ENCODE peak calls at places on chromosomes 5 and 9, in eight cellular contexts. Z is K562, M is ovary, G is right lobe of liver, N is A549, V is uterus, T is stomach, K is body of pancreas. W is an unnamed sample.

GRCh38 chr5:144315994-144316634 is 145.4 kb downstream of the KCTD16 start:
- DNase-seq in M (no peak), G (peak), T (no peak), Z (no peak), K (peak), V (no peak), N (no peak), W (no peak)

GRCh38 chr9:128470560-128470959 is 14.8 kb downstream of the ODF2 start:
- DNase-seq in V (no peak), K (no peak), Z (no peak), T (no peak), M (no peak), N (no peak), G (no peak), W (no peak)

GRCh38 chr5:42772265-42772993 is 15.8 kb downstream of the CCDC152 start:
- DNase-seq in V (no peak), M (no peak), G (no peak), Z (no peak), T (no peak), K (no peak), N (no peak), W (no peak)

GRCh38 chr9:105066265-105066865 is 138.4 kb upstream of the ABCA1 start:
- DNase-seq in G (no peak), Z (no peak), V (no peak), K (peak), N (no peak), T (no peak), M (no peak), W (no peak)

GRCh38 chr5:66828551-66829421 is 232.6 kb downstream of the MAST4 start:
- DNase-seq in V (peak), Z (no peak), M (peak), G (peak), T (peak), N (no peak), K (peak), W (peak)

GRCh38 chr9:98983295-98984268 is 39.9 kb downstream of the COL15A1 start:
- DNase-seq in G (no peak), N (no peak), K (no peak), M (no peak), T (no peak), Z (no peak), V (no peak), W (no peak)

GRCh38 chr5:119355636-119356383 is at the start of gene TNFAIP8:
- DNase-seq in G (peak), K (peak), T (peak), M (peak), V (peak), N (no peak), Z (no peak), W (peak)

GRCh38 chr5:177276886-177277285 is 26.6 kb downstream of the RAB24 start:
- DNase-seq in K (no peak), T (no peak), M (no peak), G (no peak), Z (no peak), N (no peak), V (no peak), W (no peak)

GRCh38 chr9:130896233-130897012 is at the start of gene QRFP:
- DNase-seq in V (no peak), M (no peak), K (no peak), T (no peak), Z (peak), G (no peak), N (no peak), W (no peak)

GRCh38 chr9:84697494-84698114 is 28.1 kb downstream of the NTRK2 start:
- DNase-seq in Z (peak), V (peak), T (peak), N (peak), G (peak), M (peak), K (peak), W (peak)

GRCh38 chr5:151897017-151897552 is 27.6 kb downstream of the GLRA1 start:
- DNase-seq in T (no peak), N (no peak), M (no peak), G (no peak), K (no peak), Z (no peak), V (no peak), W (no peak)

GRCh38 chr5:126777257-126777973 is 479 bp downstream of the LMNB1 start:
- DNase-seq in T (peak), Z (peak), M (peak), K (peak), V (peak), G (peak), N (no peak), W (peak)
- TF ChIP-seq CTCF in T (no peak), Z (no peak), M (no peak), K (peak), V (no peak), G (peak), N (peak), W (peak)

DNA sequence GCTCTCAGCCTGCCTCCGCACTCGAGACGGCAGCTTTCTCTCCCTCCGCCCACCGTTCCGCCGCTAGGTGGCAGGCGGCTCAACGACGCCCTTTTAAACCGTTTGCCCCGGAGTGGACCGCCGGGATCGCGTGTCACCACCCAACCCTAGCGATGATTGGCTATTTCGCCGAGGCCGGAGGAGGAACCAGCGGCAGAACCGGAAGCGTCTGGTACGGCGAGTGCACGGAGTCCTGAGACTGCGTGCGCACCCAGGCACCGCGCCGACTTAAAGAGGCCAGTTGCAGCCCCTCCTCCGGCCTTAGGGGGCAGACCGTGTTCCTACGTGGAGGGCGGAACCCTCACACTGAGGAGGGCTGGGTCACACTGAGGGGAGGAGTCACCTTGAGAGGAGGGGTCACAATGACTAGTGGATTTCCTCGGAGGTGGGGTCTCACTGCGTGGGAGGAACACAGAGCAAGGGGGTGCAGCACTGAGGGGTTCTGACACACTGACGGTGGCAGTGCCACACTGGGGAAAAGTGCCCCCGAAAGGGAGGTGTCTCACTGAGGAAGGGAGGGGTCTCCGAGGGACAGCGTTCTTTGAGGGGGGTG is 980 bp upstream of the TESK1 start:
- DNase-seq in V (peak), G (peak), M (peak), Z (peak), N (peak), K (peak), T (peak), W (peak)
- TF ChIP-seq POLR2A in V (peak), G (peak), M (peak), Z (peak), N (peak), K (peak), T (peak), W (peak)

DNA sequence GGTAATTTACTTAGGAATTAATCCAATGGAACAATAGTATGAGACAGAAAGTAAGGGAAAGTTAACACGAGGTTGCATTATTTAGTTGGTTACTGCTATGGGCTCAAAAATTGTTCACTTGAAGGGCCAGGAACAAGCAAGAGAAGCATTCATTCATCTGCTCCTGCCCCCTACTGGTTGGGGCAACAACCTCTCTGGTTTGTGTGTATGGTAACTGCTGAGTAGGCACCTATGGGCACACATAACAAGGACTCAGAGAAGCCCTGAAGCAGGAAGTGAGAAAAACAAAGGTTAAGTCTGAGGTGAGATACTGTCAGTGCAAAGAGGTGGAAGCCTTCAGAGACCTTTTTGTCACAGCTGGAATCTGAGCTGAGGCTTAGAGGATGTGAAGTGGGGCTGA is 34.4 kb upstream of the RANBP6 start:
- DNase-seq in T (no peak), M (no peak), Z (peak), N (no peak), V (no peak), G (no peak), K (peak), W (no peak)
- TF ChIP-seq CTCF in T (no peak), M (no peak), Z (peak), N (peak), V (no peak), G (peak), K (peak), W (no peak)

DNA sequence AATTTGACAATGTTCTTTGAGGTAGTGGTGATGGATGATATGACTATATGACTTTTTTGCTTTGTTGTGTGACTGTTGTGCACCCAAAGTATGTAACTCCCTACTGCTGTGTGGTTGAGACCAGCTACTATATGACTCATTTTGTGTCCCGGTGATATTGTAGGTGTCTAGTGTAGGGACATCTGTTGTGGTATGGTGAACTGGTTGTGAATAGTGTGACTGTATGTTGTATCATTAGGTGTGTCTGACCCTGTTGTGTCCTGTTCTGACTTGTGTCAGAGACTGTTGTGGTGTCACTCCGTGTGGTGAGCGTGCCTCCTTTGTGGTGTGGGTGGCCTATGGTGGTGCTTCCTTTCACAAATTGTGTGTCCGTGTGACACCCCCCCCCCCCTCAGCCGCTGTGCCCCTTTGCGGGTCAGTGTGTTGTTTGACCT is 11.2 kb upstream of the CXXC5 start:
- DNase-seq in V (no peak), N (no peak), T (no peak), M (no peak), G (no peak), Z (no peak), K (no peak), W (no peak)
- TF ChIP-seq POLR2A in V (no peak), N (no peak), T (no peak), M (no peak), G (no peak), Z (no peak), K (no peak), W (no peak)

GRCh38 chr5:15951126-15951525 is 228.5 kb downstream of the MARCHF11 start:
- DNase-seq in T (no peak), M (no peak), N (no peak), Z (no peak), K (no peak), V (no peak), G (peak), W (no peak)
- TF ChIP-seq CTCF in T (no peak), M (no peak), N (no peak), Z (no peak), K (no peak), V (no peak), G (no peak), W (no peak)

W was measured in prostate gland.